ENCODE peak calls at places on chromosomes 3 and 15, in nine cellular contexts. One of them, this sample, is unnamed.

GRCh38 chr3:25587526-25587925 is 77.2 kb downstream of the TOP2B start:
- DNase-seq in nucleus accumbens: no peak
- DNase-seq in T-helper 9 cell: no peak
- DNase-seq in GM20000: no peak
- DNase-seq in D721Med: no peak
- DNase-seq in stimulated activated CD4-positive, alpha-beta T cell treated with anti-CD3 and anti-CD28 coated beads, Interleukin-1b, Interleukin-23, amount 100 ng/mL, for 1 hour: no peak
- DNase-seq in foreskin fibroblast: peak; percentile 40
- DNase-seq in neuronal stem cell: no peak
- DNase-seq in left ventricle myocardium inferior: no peak
- DNase-seq in this sample: no peak

GRCh38 chr15:73695773-73696640 is 11.8 kb downstream of the CD276 start:
- DNase-seq in nucleus accumbens: no peak
- DNase-seq in T-helper 9 cell: no peak
- DNase-seq in GM20000: no peak
- DNase-seq in D721Med: no peak
- DNase-seq in stimulated activated CD4-positive, alpha-beta T cell treated with anti-CD3 and anti-CD28 coated beads, Interleukin-1b, Interleukin-23, amount 100 ng/mL, for 1 hour: no peak
- DNase-seq in foreskin fibroblast: no peak
- DNase-seq in neuronal stem cell: no peak
- DNase-seq in left ventricle myocardium inferior: no peak
- DNase-seq in this sample: no peak

GRCh38 chr3:56915969-56916586 is 114.3 kb upstream of the ARHGEF3 start:
- DNase-seq in nucleus accumbens: no peak
- DNase-seq in T-helper 9 cell: peak; percentile 54
- DNase-seq in GM20000: peak; percentile 49
- DNase-seq in D721Med: no peak
- DNase-seq in stimulated activated CD4-positive, alpha-beta T cell treated with anti-CD3 and anti-CD28 coated beads, Interleukin-1b, Interleukin-23, amount 100 ng/mL, for 1 hour: peak; percentile 22
- DNase-seq in foreskin fibroblast: no peak
- DNase-seq in neuronal stem cell: no peak
- DNase-seq in left ventricle myocardium inferior: peak; percentile 30
- DNase-seq in this sample: no peak

GRCh38 chr3:138132239-138132638 is at the start of gene A4GNT:
- DNase-seq in nucleus accumbens: no peak
- DNase-seq in T-helper 9 cell: no peak
- DNase-seq in GM20000: no peak
- DNase-seq in D721Med: no peak
- DNase-seq in stimulated activated CD4-positive, alpha-beta T cell treated with anti-CD3 and anti-CD28 coated beads, Interleukin-1b, Interleukin-23, amount 100 ng/mL, for 1 hour: no peak
- DNase-seq in foreskin fibroblast: no peak
- DNase-seq in neuronal stem cell: no peak
- DNase-seq in left ventricle myocardium inferior: no peak
- DNase-seq in this sample: no peak

GRCh38 chr3:33141006-33141405 is 27.2 kb downstream of the CRTAP start:
- DNase-seq in nucleus accumbens: no peak
- DNase-seq in T-helper 9 cell: no peak
- DNase-seq in GM20000: no peak
- DNase-seq in D721Med: no peak
- DNase-seq in stimulated activated CD4-positive, alpha-beta T cell treated with anti-CD3 and anti-CD28 coated beads, Interleukin-1b, Interleukin-23, amount 100 ng/mL, for 1 hour: no peak
- DNase-seq in foreskin fibroblast: no peak
- DNase-seq in neuronal stem cell: no peak
- DNase-seq in left ventricle myocardium inferior: no peak
- DNase-seq in this sample: no peak

GRCh38 chr3:31009881-31010280 is 115.4 kb upstream of the GADL1 start:
- DNase-seq in nucleus accumbens: no peak
- DNase-seq in T-helper 9 cell: no peak
- DNase-seq in GM20000: no peak
- DNase-seq in D721Med: no peak
- DNase-seq in stimulated activated CD4-positive, alpha-beta T cell treated with anti-CD3 and anti-CD28 coated beads, Interleukin-1b, Interleukin-23, amount 100 ng/mL, for 1 hour: no peak
- DNase-seq in foreskin fibroblast: no peak
- DNase-seq in neuronal stem cell: peak; percentile 79
- DNase-seq in left ventricle myocardium inferior: no peak
- DNase-seq in this sample: no peak

GRCh38 chr3:170603770-170604510 is 18.1 kb upstream of the SLC7A14 start:
- DNase-seq in nucleus accumbens: no peak
- DNase-seq in T-helper 9 cell: no peak
- DNase-seq in GM20000: no peak
- DNase-seq in D721Med: no peak
- DNase-seq in stimulated activated CD4-positive, alpha-beta T cell treated with anti-CD3 and anti-CD28 coated beads, Interleukin-1b, Interleukin-23, amount 100 ng/mL, for 1 hour: no peak
- DNase-seq in foreskin fibroblast: peak; percentile 5
- DNase-seq in neuronal stem cell: no peak
- DNase-seq in left ventricle myocardium inferior: no peak
- DNase-seq in this sample: no peak

GRCh38 chr3:158405507-158405906 is 165.5 kb upstream of the MLF1 start:
- DNase-seq in nucleus accumbens: no peak
- DNase-seq in T-helper 9 cell: no peak
- DNase-seq in GM20000: no peak
- DNase-seq in D721Med: no peak
- DNase-seq in stimulated activated CD4-positive, alpha-beta T cell treated with anti-CD3 and anti-CD28 coated beads, Interleukin-1b, Interleukin-23, amount 100 ng/mL, for 1 hour: no peak
- DNase-seq in foreskin fibroblast: no peak
- DNase-seq in neuronal stem cell: no peak
- DNase-seq in left ventricle myocardium inferior: no peak
- DNase-seq in this sample: no peak

GRCh38 chr3:122628567-122628966 is 51.1 kb downstream of the PARP15 start:
- DNase-seq in nucleus accumbens: no peak
- DNase-seq in T-helper 9 cell: no peak
- DNase-seq in GM20000: no peak
- DNase-seq in D721Med: no peak
- DNase-seq in stimulated activated CD4-positive, alpha-beta T cell treated with anti-CD3 and anti-CD28 coated beads, Interleukin-1b, Interleukin-23, amount 100 ng/mL, for 1 hour: no peak
- DNase-seq in foreskin fibroblast: peak; percentile 2
- DNase-seq in neuronal stem cell: no peak
- DNase-seq in left ventricle myocardium inferior: no peak
- DNase-seq in this sample: no peak

GRCh38 chr3:8627541-8627940 is 17.1 kb downstream of the SSUH2 start:
- DNase-seq in nucleus accumbens: no peak
- DNase-seq in T-helper 9 cell: no peak
- DNase-seq in GM20000: no peak
- DNase-seq in D721Med: no peak
- DNase-seq in stimulated activated CD4-positive, alpha-beta T cell treated with anti-CD3 and anti-CD28 coated beads, Interleukin-1b, Interleukin-23, amount 100 ng/mL, for 1 hour: no peak
- DNase-seq in foreskin fibroblast: no peak
- DNase-seq in neuronal stem cell: no peak
- DNase-seq in left ventricle myocardium inferior: no peak
- DNase-seq in this sample: peak; percentile 30

GRCh38 chr15:51076142-51076897 is 18.4 kb downstream of the TNFAIP8L3 start:
- DNase-seq in nucleus accumbens: no peak
- DNase-seq in T-helper 9 cell: no peak
- DNase-seq in GM20000: peak; percentile 45
- DNase-seq in D721Med: no peak
- DNase-seq in stimulated activated CD4-positive, alpha-beta T cell treated with anti-CD3 and anti-CD28 coated beads, Interleukin-1b, Interleukin-23, amount 100 ng/mL, for 1 hour: no peak
- DNase-seq in foreskin fibroblast: no peak
- DNase-seq in neuronal stem cell: no peak
- DNase-seq in left ventricle myocardium inferior: no peak
- DNase-seq in this sample: no peak

GRCh38 chr15:31323627-31324026 is 3.0 kb upstream of the KLF13 start:
- DNase-seq in nucleus accumbens: no peak
- DNase-seq in T-helper 9 cell: no peak
- DNase-seq in GM20000: no peak
- DNase-seq in D721Med: no peak
- DNase-seq in stimulated activated CD4-positive, alpha-beta T cell treated with anti-CD3 and anti-CD28 coated beads, Interleukin-1b, Interleukin-23, amount 100 ng/mL, for 1 hour: no peak
- DNase-seq in foreskin fibroblast: no peak
- DNase-seq in neuronal stem cell: no peak
- DNase-seq in left ventricle myocardium inferior: no peak
- DNase-seq in this sample: no peak

GRCh38 chr3:159872374-159873109 is 116.1 kb upstream of the IL12A start:
- DNase-seq in nucleus accumbens: no peak
- DNase-seq in T-helper 9 cell: no peak
- DNase-seq in GM20000: no peak
- DNase-seq in D721Med: no peak
- DNase-seq in stimulated activated CD4-positive, alpha-beta T cell treated with anti-CD3 and anti-CD28 coated beads, Interleukin-1b, Interleukin-23, amount 100 ng/mL, for 1 hour: no peak
- DNase-seq in foreskin fibroblast: peak; percentile 78
- DNase-seq in neuronal stem cell: no peak
- DNase-seq in left ventricle myocardium inferior: no peak
- DNase-seq in this sample: no peak

GRCh38 chr3:99714146-99714545 is 75.8 kb downstream of the COL8A1 start:
- DNase-seq in nucleus accumbens: no peak
- DNase-seq in T-helper 9 cell: no peak
- DNase-seq in GM20000: no peak
- DNase-seq in D721Med: no peak
- DNase-seq in stimulated activated CD4-positive, alpha-beta T cell treated with anti-CD3 and anti-CD28 coated beads, Interleukin-1b, Interleukin-23, amount 100 ng/mL, for 1 hour: no peak
- DNase-seq in foreskin fibroblast: peak; percentile 42
- DNase-seq in neuronal stem cell: no peak
- DNase-seq in left ventricle myocardium inferior: no peak
- DNase-seq in this sample: no peak

GRCh38 chr3:35624698-35625097 is 14.6 kb upstream of the ARPP21 start:
- DNase-seq in nucleus accumbens: no peak
- DNase-seq in T-helper 9 cell: no peak
- DNase-seq in GM20000: no peak
- DNase-seq in D721Med: no peak
- DNase-seq in stimulated activated CD4-positive, alpha-beta T cell treated with anti-CD3 and anti-CD28 coated beads, Interleukin-1b, Interleukin-23, amount 100 ng/mL, for 1 hour: no peak
- DNase-seq in foreskin fibroblast: no peak
- DNase-seq in neuronal stem cell: no peak
- DNase-seq in left ventricle myocardium inferior: no peak
- DNase-seq in this sample: no peak

GRCh38 chr15:48893311-48893710 is 15.4 kb downstream of the EID1 start:
- DNase-seq in nucleus accumbens: no peak
- DNase-seq in T-helper 9 cell: no peak
- DNase-seq in GM20000: no peak
- DNase-seq in D721Med: no peak
- DNase-seq in stimulated activated CD4-positive, alpha-beta T cell treated with anti-CD3 and anti-CD28 coated beads, Interleukin-1b, Interleukin-23, amount 100 ng/mL, for 1 hour: no peak
- DNase-seq in foreskin fibroblast: no peak
- DNase-seq in neuronal stem cell: no peak
- DNase-seq in left ventricle myocardium inferior: no peak
- DNase-seq in this sample: no peak

GRCh38 chr3:134879991-134880390 is 84.9 kb downstream of the EPHB1 start:
- DNase-seq in nucleus accumbens: no peak
- DNase-seq in T-helper 9 cell: no peak
- DNase-seq in GM20000: no peak
- DNase-seq in D721Med: no peak
- DNase-seq in stimulated activated CD4-positive, alpha-beta T cell treated with anti-CD3 and anti-CD28 coated beads, Interleukin-1b, Interleukin-23, amount 100 ng/mL, for 1 hour: no peak
- DNase-seq in foreskin fibroblast: no peak
- DNase-seq in neuronal stem cell: no peak
- DNase-seq in left ventricle myocardium inferior: no peak
- DNase-seq in this sample: no peak

GRCh38 chr3:112817782-112818181 is 28.9 kb downstream of the CD200R1L start:
- DNase-seq in nucleus accumbens: no peak
- DNase-seq in T-helper 9 cell: no peak
- DNase-seq in GM20000: no peak
- DNase-seq in D721Med: no peak
- DNase-seq in stimulated activated CD4-positive, alpha-beta T cell treated with anti-CD3 and anti-CD28 coated beads, Interleukin-1b, Interleukin-23, amount 100 ng/mL, for 1 hour: no peak
- DNase-seq in foreskin fibroblast: no peak
- DNase-seq in neuronal stem cell: no peak
- DNase-seq in left ventricle myocardium inferior: no peak
- DNase-seq in this sample: no peak

GRCh38 chr3:194256040-194256945 is 94.8 kb downstream of the CPN2 start:
- DNase-seq in nucleus accumbens: no peak
- DNase-seq in T-helper 9 cell: no peak
- DNase-seq in GM20000: no peak
- DNase-seq in D721Med: no peak
- DNase-seq in stimulated activated CD4-positive, alpha-beta T cell treated with anti-CD3 and anti-CD28 coated beads, Interleukin-1b, Interleukin-23, amount 100 ng/mL, for 1 hour: no peak
- DNase-seq in foreskin fibroblast: no peak
- DNase-seq in neuronal stem cell: no peak
- DNase-seq in left ventricle myocardium inferior: no peak
- DNase-seq in this sample: no peak

GRCh38 chr15:60591491-60592385 is 112.8 kb upstream of the ICE2 start:
- DNase-seq in nucleus accumbens: no peak
- DNase-seq in T-helper 9 cell: peak; percentile 38
- DNase-seq in GM20000: peak; percentile 74
- DNase-seq in D721Med: no peak
- DNase-seq in stimulated activated CD4-positive, alpha-beta T cell treated with anti-CD3 and anti-CD28 coated beads, Interleukin-1b, Interleukin-23, amount 100 ng/mL, for 1 hour: no peak
- DNase-seq in foreskin fibroblast: peak; percentile 22
- DNase-seq in neuronal stem cell: peak; percentile 57
- DNase-seq in left ventricle myocardium inferior: peak; percentile 52
- DNase-seq in this sample: peak; percentile 65

GRCh38 chr3:152270145-152270870 is 1.6 kb downstream of the MBNL1 start:
- DNase-seq in nucleus accumbens: no peak
- DNase-seq in T-helper 9 cell: no peak
- DNase-seq in GM20000: no peak
- DNase-seq in D721Med: no peak
- DNase-seq in stimulated activated CD4-positive, alpha-beta T cell treated with anti-CD3 and anti-CD28 coated beads, Interleukin-1b, Interleukin-23, amount 100 ng/mL, for 1 hour: no peak
- DNase-seq in foreskin fibroblast: no peak
- DNase-seq in neuronal stem cell: no peak
- DNase-seq in left ventricle myocardium inferior: no peak
- DNase-seq in this sample: no peak

GRCh38 chr15:57281357-57281756 is 94.9 kb upstream of the CGNL1 start:
- DNase-seq in nucleus accumbens: no peak
- DNase-seq in T-helper 9 cell: no peak
- DNase-seq in GM20000: no peak
- DNase-seq in D721Med: no peak
- DNase-seq in stimulated activated CD4-positive, alpha-beta T cell treated with anti-CD3 and anti-CD28 coated beads, Interleukin-1b, Interleukin-23, amount 100 ng/mL, for 1 hour: no peak
- DNase-seq in foreskin fibroblast: no peak
- DNase-seq in neuronal stem cell: no peak
- DNase-seq in left ventricle myocardium inferior: no peak
- DNase-seq in this sample: no peak

GRCh38 chr3:13700889-13701288 is 152.0 kb downstream of the FBLN2 start:
- DNase-seq in nucleus accumbens: no peak
- DNase-seq in T-helper 9 cell: no peak
- DNase-seq in GM20000: no peak
- DNase-seq in D721Med: no peak
- DNase-seq in stimulated activated CD4-positive, alpha-beta T cell treated with anti-CD3 and anti-CD28 coated beads, Interleukin-1b, Interleukin-23, amount 100 ng/mL, for 1 hour: no peak
- DNase-seq in foreskin fibroblast: no peak
- DNase-seq in neuronal stem cell: no peak
- DNase-seq in left ventricle myocardium inferior: no peak
- DNase-seq in this sample: no peak

GRCh38 chr15:40878785-40879184 is 4.8 kb upstream of the RHOV start:
- DNase-seq in nucleus accumbens: no peak
- DNase-seq in T-helper 9 cell: no peak
- DNase-seq in GM20000: peak; percentile 76
- DNase-seq in D721Med: no peak
- DNase-seq in stimulated activated CD4-positive, alpha-beta T cell treated with anti-CD3 and anti-CD28 coated beads, Interleukin-1b, Interleukin-23, amount 100 ng/mL, for 1 hour: no peak
- DNase-seq in foreskin fibroblast: no peak
- DNase-seq in neuronal stem cell: no peak
- DNase-seq in left ventricle myocardium inferior: no peak
- DNase-seq in this sample: no peak

GRCh38 chr3:29345923-29346322 is 65.1 kb downstream of the RBMS3 start:
- DNase-seq in nucleus accumbens: no peak
- DNase-seq in T-helper 9 cell: no peak
- DNase-seq in GM20000: no peak
- DNase-seq in D721Med: no peak
- DNase-seq in stimulated activated CD4-positive, alpha-beta T cell treated with anti-CD3 and anti-CD28 coated beads, Interleukin-1b, Interleukin-23, amount 100 ng/mL, for 1 hour: no peak
- DNase-seq in foreskin fibroblast: no peak
- DNase-seq in neuronal stem cell: no peak
- DNase-seq in left ventricle myocardium inferior: no peak
- DNase-seq in this sample: no peak

GRCh38 chr15:31483053-31483923 is 156.7 kb downstream of the KLF13 start:
- DNase-seq in nucleus accumbens: no peak
- DNase-seq in T-helper 9 cell: peak; percentile 41
- DNase-seq in GM20000: peak; percentile 80
- DNase-seq in D721Med: no peak
- DNase-seq in stimulated activated CD4-positive, alpha-beta T cell treated with anti-CD3 and anti-CD28 coated beads, Interleukin-1b, Interleukin-23, amount 100 ng/mL, for 1 hour: no peak
- DNase-seq in foreskin fibroblast: no peak
- DNase-seq in neuronal stem cell: no peak
- DNase-seq in left ventricle myocardium inferior: no peak
- DNase-seq in this sample: no peak

GRCh38 chr3:182979719-182980191 is 583 bp downstream of the DCUN1D1 start:
- DNase-seq in nucleus accumbens: no peak
- DNase-seq in T-helper 9 cell: peak; percentile 2
- DNase-seq in GM20000: peak; percentile 42
- DNase-seq in D721Med: no peak
- DNase-seq in stimulated activated CD4-positive, alpha-beta T cell treated with anti-CD3 and anti-CD28 coated beads, Interleukin-1b, Interleukin-23, amount 100 ng/mL, for 1 hour: no peak
- DNase-seq in foreskin fibroblast: no peak
- DNase-seq in neuronal stem cell: peak; percentile 30
- DNase-seq in left ventricle myocardium inferior: no peak
- DNase-seq in this sample: no peak

GRCh38 chr3:32856355-32856889 is 38.6 kb downstream of the TRIM71 start:
- DNase-seq in nucleus accumbens: no peak
- DNase-seq in T-helper 9 cell: no peak
- DNase-seq in GM20000: no peak
- DNase-seq in D721Med: no peak
- DNase-seq in stimulated activated CD4-positive, alpha-beta T cell treated with anti-CD3 and anti-CD28 coated beads, Interleukin-1b, Interleukin-23, amount 100 ng/mL, for 1 hour: no peak
- DNase-seq in foreskin fibroblast: no peak
- DNase-seq in neuronal stem cell: no peak
- DNase-seq in left ventricle myocardium inferior: no peak
- DNase-seq in this sample: no peak

GRCh38 chr3:40237892-40238571 is 71.5 kb upstream of the EIF1B start:
- DNase-seq in nucleus accumbens: no peak
- DNase-seq in T-helper 9 cell: no peak
- DNase-seq in GM20000: no peak
- DNase-seq in D721Med: no peak
- DNase-seq in stimulated activated CD4-positive, alpha-beta T cell treated with anti-CD3 and anti-CD28 coated beads, Interleukin-1b, Interleukin-23, amount 100 ng/mL, for 1 hour: no peak
- DNase-seq in foreskin fibroblast: peak; percentile 14
- DNase-seq in neuronal stem cell: peak; percentile 27
- DNase-seq in left ventricle myocardium inferior: no peak
- DNase-seq in this sample: no peak

GRCh38 chr15:63166219-63166618 is 8.9 kb upstream of the RPS27L start:
- DNase-seq in nucleus accumbens: no peak
- DNase-seq in T-helper 9 cell: no peak
- DNase-seq in GM20000: no peak
- DNase-seq in D721Med: no peak
- DNase-seq in stimulated activated CD4-positive, alpha-beta T cell treated with anti-CD3 and anti-CD28 coated beads, Interleukin-1b, Interleukin-23, amount 100 ng/mL, for 1 hour: no peak
- DNase-seq in foreskin fibroblast: no peak
- DNase-seq in neuronal stem cell: no peak
- DNase-seq in left ventricle myocardium inferior: no peak
- DNase-seq in this sample: no peak

GRCh38 chr15:89114974-89115373 is 26.7 kb downstream of the ABHD2 start:
- DNase-seq in nucleus accumbens: no peak
- DNase-seq in T-helper 9 cell: no peak
- DNase-seq in GM20000: no peak
- DNase-seq in D721Med: no peak
- DNase-seq in stimulated activated CD4-positive, alpha-beta T cell treated with anti-CD3 and anti-CD28 coated beads, Interleukin-1b, Interleukin-23, amount 100 ng/mL, for 1 hour: no peak
- DNase-seq in foreskin fibroblast: peak; percentile 40
- DNase-seq in neuronal stem cell: no peak
- DNase-seq in left ventricle myocardium inferior: no peak
- DNase-seq in this sample: no peak

This sample was measured in sciatic nerve.